ENCODE peak calls at places on chromosomes 1 and 21, in five cellular contexts. One of them, this sample, is unnamed.

GRCh38 chr21:25568230-25568629 is 39.1 kb downstream of the MRPL39 start:
- DNase-seq in cardiac muscle cell: peak; percentile 85
- DNase-seq in colonic mucosa: peak; percentile 22
- DNase-seq in mucosa of descending colon: peak; percentile 52
- DNase-seq in epithelial cell of esophagus: no peak
- DNase-seq in this sample: peak; percentile 76

GRCh38 chr1:179794669-179795068 is 51.6 kb downstream of the FAM163A start:
- DNase-seq in cardiac muscle cell: peak; percentile 93
- DNase-seq in mucosa of descending colon: no peak
- DNase-seq in epithelial cell of esophagus: no peak
- DNase-seq in colonic mucosa: no peak
- DNase-seq in this sample: no peak

GRCh38 chr1:27940297-27940696 is 5.5 kb downstream of the SMPDL3B start:
- DNase-seq in colonic mucosa: peak; percentile 61
- DNase-seq in epithelial cell of esophagus: no peak
- DNase-seq in cardiac muscle cell: no peak
- DNase-seq in mucosa of descending colon: peak; percentile 51
- DNase-seq in this sample: peak; percentile 58

GRCh38 chr1:38045431-38046332 is 911 bp downstream of the POU3F1 start:
- DNase-seq in mucosa of descending colon: peak; percentile 53
- DNase-seq in colonic mucosa: peak; percentile 27
- DNase-seq in epithelial cell of esophagus: peak; percentile 21
- DNase-seq in cardiac muscle cell: peak; percentile 20
- DNase-seq in this sample: no peak

GRCh38 chr21:34690041-34690792 is 21.4 kb downstream of the CLIC6 start:
- DNase-seq in epithelial cell of esophagus: peak; percentile 73
- DNase-seq in colonic mucosa: peak; percentile 64
- DNase-seq in cardiac muscle cell: no peak
- DNase-seq in mucosa of descending colon: no peak
- DNase-seq in this sample: no peak

GRCh38 chr1:8858112-8858668 is 20.3 kb downstream of the ENO1 start:
- DNase-seq in cardiac muscle cell: peak; percentile 90
- DNase-seq in colonic mucosa: no peak
- DNase-seq in mucosa of descending colon: no peak
- DNase-seq in epithelial cell of esophagus: peak; percentile 43
- DNase-seq in this sample: no peak

GRCh38 chr1:6603424-6603850 is 768 bp upstream of the KLHL21 start:
- DNase-seq in mucosa of descending colon: peak; percentile 76
- DNase-seq in cardiac muscle cell: peak; percentile 84
- DNase-seq in epithelial cell of esophagus: peak; percentile 71
- DNase-seq in colonic mucosa: peak; percentile 59
- DNase-seq in this sample: peak; percentile 66

GRCh38 chr1:42315500-42315899 is 19.5 kb downstream of the FOXJ3 start:
- DNase-seq in cardiac muscle cell: no peak
- DNase-seq in colonic mucosa: no peak
- DNase-seq in epithelial cell of esophagus: no peak
- DNase-seq in mucosa of descending colon: no peak
- DNase-seq in this sample: no peak

GRCh38 chr1:42439940-42440339 is 15.9 kb downstream of the ZMYND12 start:
- DNase-seq in colonic mucosa: no peak
- DNase-seq in cardiac muscle cell: peak; percentile 26
- DNase-seq in epithelial cell of esophagus: peak; percentile 88
- DNase-seq in mucosa of descending colon: no peak
- DNase-seq in this sample: no peak

GRCh38 chr1:23282967-23283366 is 61.1 kb downstream of the HNRNPR start:
- DNase-seq in colonic mucosa: no peak
- DNase-seq in cardiac muscle cell: peak; percentile 69
- DNase-seq in epithelial cell of esophagus: peak; percentile 70
- DNase-seq in mucosa of descending colon: no peak
- DNase-seq in this sample: no peak

GRCh38 chr1:168734946-168735345 is 5.9 kb upstream of the DPT start:
- DNase-seq in epithelial cell of esophagus: peak; percentile 10
- DNase-seq in colonic mucosa: no peak
- DNase-seq in cardiac muscle cell: no peak
- DNase-seq in mucosa of descending colon: no peak
- DNase-seq in this sample: no peak

GRCh38 chr1:41241748-41242644 is at the start of gene SCMH1:
- DNase-seq in epithelial cell of esophagus: peak; percentile 39
- DNase-seq in mucosa of descending colon: peak; percentile 68
- DNase-seq in colonic mucosa: peak; percentile 31
- DNase-seq in cardiac muscle cell: peak; percentile 60
- DNase-seq in this sample: peak; percentile 75

GRCh38 chr21:32350211-32350980 is 42.4 kb downstream of the URB1 start:
- DNase-seq in epithelial cell of esophagus: no peak
- DNase-seq in mucosa of descending colon: no peak
- DNase-seq in cardiac muscle cell: no peak
- DNase-seq in colonic mucosa: no peak
- DNase-seq in this sample: no peak

GRCh38 chr1:219702551-219703215 is 89.8 kb upstream of the ZC3H11B start:
- DNase-seq in mucosa of descending colon: no peak
- DNase-seq in epithelial cell of esophagus: peak; percentile 9
- DNase-seq in cardiac muscle cell: peak; percentile 38
- DNase-seq in colonic mucosa: no peak
- DNase-seq in this sample: no peak

DNA sequence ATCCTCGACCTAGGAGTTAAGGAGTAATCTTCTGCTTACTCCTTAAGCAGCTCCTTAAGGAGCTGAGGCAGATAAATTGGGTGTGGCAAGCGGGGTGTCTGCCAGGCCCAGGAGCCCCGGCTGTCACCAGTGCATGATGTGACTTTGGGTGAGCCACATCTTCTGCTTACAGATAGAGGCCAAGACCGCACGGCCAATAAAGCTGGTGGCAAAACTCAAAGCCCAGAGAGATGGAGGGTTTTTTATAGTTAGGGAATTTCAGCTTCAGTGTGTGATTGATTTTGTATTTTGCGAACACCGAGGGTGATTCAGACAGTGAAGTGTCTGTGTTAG is 9.8 kb downstream of the MX2 start:
- DNase-seq in colonic mucosa: no peak
- DNase-seq in epithelial cell of esophagus: no peak
- DNase-seq in cardiac muscle cell: no peak
- DNase-seq in mucosa of descending colon: no peak
- DNase-seq in this sample: no peak
- H3K4me3 ChIP-seq in colonic mucosa: no peak overlapping the region
- H3K4me3 ChIP-seq in epithelial cell of esophagus: no peak overlapping the region
- H3K4me3 ChIP-seq in cardiac muscle cell: no peak overlapping the region
- H3K4me3 ChIP-seq in mucosa of descending colon: no peak overlapping the region
- H3K4me3 ChIP-seq in this sample: no peak overlapping the region

DNA sequence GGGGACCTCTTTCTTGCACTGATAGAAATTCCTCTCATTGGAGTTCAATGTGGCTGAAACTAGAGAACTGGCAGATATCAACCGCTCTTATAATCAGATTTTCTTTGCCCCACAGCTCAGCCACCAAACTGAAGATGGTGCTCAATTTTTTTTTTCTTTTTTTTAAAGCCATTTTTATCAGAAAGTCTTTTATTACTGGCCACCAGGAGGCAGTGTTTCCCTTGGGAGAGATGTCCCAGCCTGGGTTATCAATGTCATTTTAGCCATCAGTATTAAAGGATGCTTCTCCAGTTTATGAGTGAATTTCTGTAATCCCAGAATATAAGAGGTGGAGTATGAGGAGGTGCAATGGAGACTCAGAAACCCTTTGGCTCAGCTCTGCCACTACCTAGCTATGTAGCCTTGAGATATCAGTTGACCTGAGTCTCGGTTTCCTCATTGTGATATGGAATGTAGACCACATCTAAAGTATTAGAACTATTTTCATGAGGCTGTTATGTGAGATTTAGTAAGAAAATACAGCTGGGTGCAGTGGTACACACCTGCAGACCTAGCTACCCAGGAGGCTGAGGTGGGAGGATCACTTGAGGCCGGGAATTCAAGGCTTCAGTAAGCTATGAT is 27.6 kb downstream of the CD244 start:
- DNase-seq in mucosa of descending colon: no peak
- DNase-seq in colonic mucosa: no peak
- DNase-seq in epithelial cell of esophagus: peak; percentile 60
- DNase-seq in cardiac muscle cell: peak; percentile 74
- DNase-seq in this sample: peak; percentile 75
- TF ChIP-seq CTCF in mucosa of descending colon: peak; percentile 33
- TF ChIP-seq CTCF in colonic mucosa: peak; percentile 40
- TF ChIP-seq CTCF in epithelial cell of esophagus: peak; percentile 67
- TF ChIP-seq CTCF in cardiac muscle cell: peak; percentile 60
- TF ChIP-seq CTCF in this sample: peak; percentile 65

GRCh38 chr1:193418745-193419058 is 232.3 kb upstream of the B3GALT2 start:
- DNase-seq in epithelial cell of esophagus: no peak
- DNase-seq in mucosa of descending colon: no peak
- DNase-seq in colonic mucosa: no peak
- DNase-seq in cardiac muscle cell: no peak
- DNase-seq in this sample: no peak
- H3K4me3 ChIP-seq in epithelial cell of esophagus: no peak overlapping the region
- H3K4me3 ChIP-seq in mucosa of descending colon: no peak overlapping the region
- H3K4me3 ChIP-seq in colonic mucosa: no peak overlapping the region
- H3K4me3 ChIP-seq in cardiac muscle cell: no peak overlapping the region
- H3K4me3 ChIP-seq in this sample: no peak overlapping the region

GRCh38 chr1:13806108-13806507 is 106.1 kb downstream of the PRDM2 start:
- DNase-seq in epithelial cell of esophagus: no peak
- DNase-seq in mucosa of descending colon: no peak
- DNase-seq in colonic mucosa: no peak
- DNase-seq in cardiac muscle cell: no peak
- DNase-seq in this sample: no peak

GRCh38 chr1:13812456-13813397 is 112.7 kb downstream of the PRDM2 start:
- DNase-seq in cardiac muscle cell: no peak
- DNase-seq in epithelial cell of esophagus: peak; percentile 52
- DNase-seq in colonic mucosa: no peak
- DNase-seq in mucosa of descending colon: no peak
- DNase-seq in this sample: no peak

GRCh38 chr1:13808729-13809131 is 108.7 kb downstream of the PRDM2 start:
- DNase-seq in cardiac muscle cell: peak; percentile 60
- DNase-seq in mucosa of descending colon: no peak
- DNase-seq in colonic mucosa: no peak
- DNase-seq in epithelial cell of esophagus: peak; percentile 58
- DNase-seq in this sample: peak; percentile 71

GRCh38 chr1:13807213-13807612 is 107.2 kb downstream of the PRDM2 start:
- DNase-seq in mucosa of descending colon: no peak
- DNase-seq in epithelial cell of esophagus: peak; percentile 65
- DNase-seq in colonic mucosa: no peak
- DNase-seq in cardiac muscle cell: peak; percentile 25
- DNase-seq in this sample: peak; percentile 65

GRCh38 chr1:13809461-13810159 is 109.6 kb downstream of the PRDM2 start:
- DNase-seq in cardiac muscle cell: no peak
- DNase-seq in colonic mucosa: no peak
- DNase-seq in mucosa of descending colon: no peak
- DNase-seq in epithelial cell of esophagus: no peak
- DNase-seq in this sample: peak; percentile 35
- TF ChIP-seq CTCF in cardiac muscle cell: no peak
- TF ChIP-seq CTCF in colonic mucosa: no peak
- TF ChIP-seq CTCF in mucosa of descending colon: no peak
- TF ChIP-seq CTCF in epithelial cell of esophagus: no peak
- TF ChIP-seq CTCF in this sample: no peak

DNA sequence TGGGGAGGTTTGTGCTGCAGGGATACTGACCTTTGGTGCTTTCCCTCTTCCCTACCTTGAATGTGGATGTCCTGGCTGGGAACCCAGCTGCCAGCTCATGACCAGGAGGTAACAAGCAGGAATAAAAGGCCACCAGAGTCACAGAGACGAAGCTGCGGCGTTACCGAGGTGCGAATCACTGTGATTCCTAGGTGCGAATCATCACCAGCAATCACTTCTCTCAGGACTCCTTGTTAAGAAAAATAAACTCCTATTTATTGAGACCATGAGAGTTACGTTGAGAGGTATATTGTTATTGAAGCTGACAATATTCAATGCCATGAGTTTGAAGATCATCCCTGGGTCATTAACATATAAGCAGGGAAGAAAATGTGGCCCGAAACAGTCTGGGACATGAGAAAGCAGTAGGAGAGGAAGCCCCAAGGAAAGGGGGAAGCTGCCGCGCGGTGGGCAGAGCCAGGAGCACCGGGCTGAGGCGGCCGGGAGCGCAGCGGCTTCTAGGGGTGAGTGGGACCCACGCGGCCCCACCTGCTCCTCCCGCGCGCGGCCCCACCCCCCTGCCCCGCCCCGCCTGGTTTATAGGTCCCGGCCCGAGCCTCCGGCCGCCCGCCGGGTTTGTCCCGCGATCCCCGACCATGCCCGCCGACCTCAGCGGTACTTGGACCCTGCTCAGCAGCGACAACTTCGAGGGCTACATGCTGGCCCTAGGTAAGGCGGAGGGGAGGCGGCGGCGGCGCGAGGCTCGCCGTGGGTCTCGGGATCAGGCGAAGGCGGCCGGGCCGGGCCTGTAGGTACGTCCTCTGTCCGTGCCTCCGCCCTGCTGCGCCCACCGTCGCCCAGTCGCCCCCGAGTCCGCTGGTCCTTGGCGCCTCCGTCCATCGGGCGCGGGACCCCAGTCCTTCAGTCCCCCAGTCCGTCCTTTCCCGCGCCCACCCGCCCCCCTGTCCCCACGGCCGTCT is at the start of gene RBP7:
- DNase-seq in cardiac muscle cell: no peak
- DNase-seq in epithelial cell of esophagus: no peak
- DNase-seq in mucosa of descending colon: peak; percentile 49
- DNase-seq in colonic mucosa: peak; percentile 26
- DNase-seq in this sample: no peak
- H3K4me3 ChIP-seq in cardiac muscle cell: peak within 1 kb of the TSS; percentile 28
- H3K4me3 ChIP-seq in epithelial cell of esophagus: peak within 1 kb of the TSS; percentile 24
- H3K4me3 ChIP-seq in mucosa of descending colon: no peak within 1 kb of the TSS
- H3K4me3 ChIP-seq in colonic mucosa: peak within 1 kb of the TSS; percentile 51
- H3K4me3 ChIP-seq in this sample: no peak within 1 kb of the TSS

DNA sequence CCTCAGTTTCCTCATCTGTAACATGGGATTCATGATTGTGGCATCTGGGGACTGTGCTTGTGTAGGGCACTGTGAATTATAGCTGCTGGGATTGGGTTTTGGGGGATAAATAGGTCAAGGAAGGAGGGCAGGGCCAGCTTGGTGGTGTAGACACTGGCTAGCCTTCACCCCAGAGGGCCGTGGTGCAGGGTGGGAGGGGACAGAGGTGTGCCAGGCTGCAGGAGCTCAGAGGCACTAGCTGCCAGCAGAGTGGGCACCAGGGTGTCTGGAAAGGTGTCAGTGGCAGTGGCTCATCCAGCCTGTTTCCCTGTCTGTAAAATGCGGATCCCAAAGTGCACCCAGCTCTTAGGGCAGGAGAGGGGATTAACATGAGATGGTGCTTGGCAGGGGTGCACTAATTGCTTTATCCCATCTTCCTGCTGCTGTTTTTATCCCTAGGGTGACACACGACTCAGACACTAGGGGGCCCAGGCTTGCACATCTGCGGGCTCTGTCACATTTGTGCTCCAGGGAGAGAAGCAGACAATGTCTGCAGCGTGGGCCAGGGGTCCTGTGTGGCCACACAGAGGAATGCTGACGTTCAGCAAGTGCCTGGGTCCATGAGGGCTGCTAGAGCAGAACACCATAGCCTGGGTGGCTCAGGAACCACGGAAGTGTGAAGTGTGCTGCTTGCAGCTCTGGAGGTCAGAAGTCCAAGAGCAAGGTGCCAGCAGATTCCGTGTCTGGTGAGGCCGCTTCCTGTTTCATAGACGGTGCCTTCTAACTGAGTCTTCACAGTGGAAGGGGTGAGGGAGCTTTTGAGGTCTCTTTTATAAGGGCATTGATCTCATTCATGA is 19.3 kb downstream of the OBSCN start:
- DNase-seq in cardiac muscle cell: peak; percentile 67
- DNase-seq in mucosa of descending colon: no peak
- DNase-seq in epithelial cell of esophagus: peak; percentile 11
- DNase-seq in colonic mucosa: peak; percentile 60
- DNase-seq in this sample: no peak
- TF ChIP-seq CTCF in cardiac muscle cell: peak; percentile 47
- TF ChIP-seq CTCF in mucosa of descending colon: no peak
- TF ChIP-seq CTCF in epithelial cell of esophagus: peak; percentile 8
- TF ChIP-seq CTCF in colonic mucosa: peak; percentile 25
- TF ChIP-seq CTCF in this sample: peak; percentile 6

GRCh38 chr1:173056355-173056754 is 5.6 kb upstream of the TNFSF18 start:
- DNase-seq in mucosa of descending colon: no peak
- DNase-seq in cardiac muscle cell: no peak
- DNase-seq in colonic mucosa: no peak
- DNase-seq in epithelial cell of esophagus: peak; percentile 93
- DNase-seq in this sample: no peak
- H3K4me3 ChIP-seq in mucosa of descending colon: no peak overlapping the region
- H3K4me3 ChIP-seq in cardiac muscle cell: no peak overlapping the region
- H3K4me3 ChIP-seq in colonic mucosa: no peak overlapping the region
- H3K4me3 ChIP-seq in epithelial cell of esophagus: no peak overlapping the region
- H3K4me3 ChIP-seq in this sample: no peak overlapping the region

This sample was measured in GM12865.